ENCODE peak calls at places on chromosome 1, in five cellular contexts. F, A, O, T and G are unnamed samples.
A peak's percentile ranks its signal among the peaks of the same experiment; 100 is the strongest.

GRCh38 chr1:45954401-45954847 is 151.0 kb downstream of the MAST2 start:
- DNase-seq in T (peak; percentile 81), O (no peak), A (peak; percentile 82), F (peak; percentile 61), G (no peak)

GRCh38 chr1:201295346-201295745 is 12.0 kb downstream of the PKP1 start:
- DNase-seq in T (no peak), F (no peak), A (no peak), O (no peak), G (no peak)

GRCh38 chr1:15014521-15014920 is 139.0 kb upstream of the TMEM51 start:
- DNase-seq in T (no peak), A (peak; percentile 30), O (no peak), F (no peak), G (no peak)

GRCh38 chr1:204612326-204612725 is 73.2 kb downstream of the LRRN2 start:
- DNase-seq in A (no peak), T (no peak), F (no peak), O (no peak), G (no peak)

GRCh38 chr1:114725230-114725629 is 8.7 kb upstream of the NRAS start:
- DNase-seq in A (peak; percentile 61), O (no peak), F (no peak), T (no peak), G (no peak)

GRCh38 chr1:164838786-164839185 is 279.8 kb downstream of the PBX1 start:
- DNase-seq in O (no peak), A (no peak), F (no peak), T (no peak), G (no peak)

GRCh38 chr1:160124709-160125478 is 9.3 kb downstream of the ATP1A2 start:
- DNase-seq in O (no peak), T (no peak), A (peak; percentile 89), F (peak; percentile 30), G (no peak)

GRCh38 chr1:32014199-32014936 is 700 bp downstream of the KHDRBS1 start:
- DNase-seq in O (no peak), A (peak; percentile 36), T (peak; percentile 62), F (peak; percentile 49), G (peak; percentile 39)

GRCh38 chr1:111754964-111755320 is 759 bp upstream of the DDX20 start:
- DNase-seq in A (peak; percentile 39), O (peak; percentile 15), T (no peak), F (peak; percentile 23), G (no peak)

GRCh38 chr1:27488523-27489138 is 1.3 kb downstream of the WASF2 start:
- DNase-seq in A (peak; percentile 33), O (no peak), T (peak; percentile 59), F (no peak), G (no peak)

GRCh38 chr1:82565146-82565545 is 764.4 kb downstream of the ADGRL2 start:
- DNase-seq in T (no peak), A (peak; percentile 19), O (no peak), F (peak; percentile 3), G (peak; percentile 12)

GRCh38 chr1:233304489-233305102 is 9.1 kb upstream of the PCNX2 start:
- DNase-seq in T (peak; percentile 35), A (peak; percentile 30), F (peak; percentile 22), O (no peak), G (no peak)

DNA sequence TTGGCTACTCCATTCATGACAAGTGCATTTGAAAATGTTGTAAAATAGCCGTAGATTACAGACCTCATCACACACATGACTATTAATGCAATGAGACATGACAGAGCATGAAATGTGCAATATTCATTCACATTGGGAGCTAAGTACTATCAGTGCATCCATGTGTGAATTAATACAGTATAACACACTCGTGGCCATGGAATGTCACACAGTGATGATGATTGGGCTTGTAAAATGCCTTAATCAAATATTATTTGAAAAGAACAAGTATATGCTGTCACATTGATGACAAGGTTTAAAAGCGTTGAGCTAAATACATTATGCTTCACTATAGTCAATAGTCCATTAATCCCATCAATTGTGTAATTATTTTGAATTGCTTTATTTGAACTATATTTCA is 407.1 kb downstream of the AMY1C start:
- DNase-seq in O (no peak), A (no peak), F (no peak), T (no peak), G (no peak)
- H3K27ac ChIP-seq in O (no peak overlapping the region), A (no peak overlapping the region), F (no peak overlapping the region), T (no peak overlapping the region), G (no peak overlapping the region)

DNA sequence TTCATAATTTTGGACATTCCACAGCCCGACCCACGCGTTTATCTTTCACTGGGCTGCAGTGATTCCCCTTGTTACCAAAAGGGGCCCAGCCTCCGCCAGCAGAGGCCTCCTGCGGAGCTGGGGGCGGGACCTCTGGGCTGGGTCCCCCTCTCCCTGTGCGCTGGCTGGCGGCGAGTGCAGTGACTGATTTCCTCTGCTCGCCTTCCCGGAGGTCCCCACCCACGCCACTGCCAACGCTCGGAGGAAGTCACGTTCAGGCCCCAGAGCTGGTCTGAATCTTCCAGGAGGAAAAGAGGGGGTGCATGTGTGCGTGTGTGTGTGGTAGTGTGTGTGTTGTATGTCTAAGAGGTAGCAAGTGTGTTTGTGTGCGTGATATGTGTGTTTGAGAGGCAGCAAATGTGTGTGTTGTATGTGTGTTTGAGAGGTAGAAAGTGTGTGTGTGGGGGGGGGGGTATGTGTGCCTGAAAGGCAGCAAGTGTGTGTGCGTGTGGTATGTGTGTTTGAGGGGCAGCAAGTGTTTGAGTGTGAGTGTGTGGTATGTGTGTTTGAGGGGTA is 35.0 kb upstream of the JAK1 start:
- DNase-seq in T (peak; percentile 75), A (peak; percentile 68), O (peak; percentile 33), F (peak; percentile 74), G (peak; percentile 53)
- TF ChIP-seq POLR2A in T (peak; percentile 31), A (no peak), O (peak; percentile 53), F (peak; percentile 46), G (no peak)

DNA sequence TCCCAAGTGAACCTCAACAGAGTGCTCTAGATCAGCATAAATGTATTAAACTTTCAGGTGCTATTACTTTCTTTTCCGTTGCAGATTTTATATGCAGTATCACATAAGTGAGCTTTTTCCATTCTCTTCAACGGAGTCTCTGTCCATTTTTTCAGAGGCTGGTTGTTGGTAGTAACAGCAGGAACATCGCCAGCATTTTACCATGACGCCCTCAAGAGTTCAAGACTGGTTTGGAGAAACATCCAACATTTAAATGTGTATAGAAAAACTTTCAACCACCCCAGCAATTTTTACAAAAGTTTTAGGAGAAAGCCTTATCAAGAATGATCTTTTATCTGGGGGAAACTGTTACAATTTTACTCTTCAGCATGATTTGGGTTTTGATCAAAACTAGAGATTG is 117.0 kb downstream of the TGFB2 start:
- DNase-seq in T (no peak), O (no peak), F (no peak), A (no peak), G (no peak)
- H3K27ac ChIP-seq in T (no peak overlapping the region), O (no peak overlapping the region), F (no peak overlapping the region), A (no peak overlapping the region), G (no peak overlapping the region)

GRCh38 chr1:150974580-150975478 is at the start of gene CERS2:
- DNase-seq in A (peak; percentile 69), O (peak; percentile 34), F (peak; percentile 90), T (peak; percentile 80), G (peak; percentile 83)
- TF ChIP-seq POLR2A in A (peak; percentile 78), O (peak; percentile 60), F (peak; percentile 49), T (no peak), G (peak; percentile 13)

GRCh38 chr1:214471458-214471857 is 79.9 kb downstream of the PTPN14 start:
- DNase-seq in F (no peak), T (no peak), O (no peak), A (no peak), G (no peak)
- H3K27ac ChIP-seq in F (no peak overlapping the region), T (no peak overlapping the region), O (peak overlapping the region; percentile 2), A (no peak overlapping the region), G (no peak overlapping the region)

GRCh38 chr1:68232354-68233148 is at the start of gene WLS:
- DNase-seq in O (no peak), F (peak; percentile 83), T (peak; percentile 80), A (peak; percentile 80), G (peak; percentile 85)
- TF ChIP-seq POLR2A in O (peak; percentile 77), F (peak; percentile 94), T (peak; percentile 98), A (peak; percentile 95), G (peak; percentile 85)

GRCh38 chr1:206471415-206471801 is 1.1 kb downstream of the IKBKE start:
- DNase-seq in F (no peak), A (no peak), O (no peak), T (no peak), G (no peak)

GRCh38 chr1:206472454-206472853 is 2.2 kb downstream of the IKBKE start:
- DNase-seq in T (no peak), O (no peak), A (peak; percentile 93), F (peak; percentile 59), G (no peak)

GRCh38 chr1:206471993-206472392 is 1.7 kb downstream of the IKBKE start:
- DNase-seq in O (no peak), A (no peak), T (no peak), F (no peak), G (no peak)

GRCh38 chr1:206470692-206471414 is 577 bp downstream of the IKBKE start:
- DNase-seq in O (no peak), F (peak; percentile 44), A (peak; percentile 90), T (peak; percentile 72), G (no peak)

GRCh38 chr1:206472886-206473285 is 2.6 kb downstream of the IKBKE start:
- DNase-seq in T (no peak), O (no peak), A (no peak), F (no peak), G (no peak)
- H3K27ac ChIP-seq in T (no peak overlapping the region), O (no peak overlapping the region), A (peak overlapping the region; percentile 49), F (no peak overlapping the region), G (no peak overlapping the region)